ENCODE peak calls at places on chromosome 2, in eight cellular contexts. One of them, this sample, is unnamed.

GRCh38 chr2:104658149-104658839 is 195.6 kb upstream of the POU3F3 start:
- DNase-seq in activated CD8-positive, alpha-beta T cell treated with anti-CD3 and anti-CD28 coated beads for 36 hours: peak
- DNase-seq in endodermal cell: peak
- DNase-seq in astrocyte of the cerebellum: no peak
- DNase-seq in lung: no peak
- DNase-seq in neural progenitor cell: peak
- DNase-seq in hepatocyte: peak
- DNase-seq in pancreas: peak
- DNase-seq in this sample: peak

GRCh38 chr2:163527381-163527780 is 208.4 kb downstream of the FIGN start:
- DNase-seq in hepatocyte: no peak
- DNase-seq in activated CD8-positive, alpha-beta T cell treated with anti-CD3 and anti-CD28 coated beads for 36 hours: no peak
- DNase-seq in endodermal cell: no peak
- DNase-seq in astrocyte of the cerebellum: no peak
- DNase-seq in pancreas: no peak
- DNase-seq in lung: no peak
- DNase-seq in neural progenitor cell: no peak
- DNase-seq in this sample: no peak

GRCh38 chr2:39568561-39569006 is 97.1 kb upstream of the TMEM178A start:
- DNase-seq in activated CD8-positive, alpha-beta T cell treated with anti-CD3 and anti-CD28 coated beads for 36 hours: no peak
- DNase-seq in hepatocyte: peak
- DNase-seq in neural progenitor cell: no peak
- DNase-seq in endodermal cell: no peak
- DNase-seq in astrocyte of the cerebellum: peak
- DNase-seq in lung: no peak
- DNase-seq in pancreas: no peak
- DNase-seq in this sample: no peak

GRCh38 chr2:109676346-109676897 is 62.3 kb downstream of the SOWAHC start:
- DNase-seq in pancreas: no peak
- DNase-seq in lung: no peak
- DNase-seq in activated CD8-positive, alpha-beta T cell treated with anti-CD3 and anti-CD28 coated beads for 36 hours: no peak
- DNase-seq in endodermal cell: no peak
- DNase-seq in hepatocyte: no peak
- DNase-seq in astrocyte of the cerebellum: no peak
- DNase-seq in neural progenitor cell: no peak
- DNase-seq in this sample: no peak

GRCh38 chr2:102206666-102207341 is 20.0 kb downstream of the IL1RL2 start:
- DNase-seq in activated CD8-positive, alpha-beta T cell treated with anti-CD3 and anti-CD28 coated beads for 36 hours: no peak
- DNase-seq in lung: no peak
- DNase-seq in neural progenitor cell: no peak
- DNase-seq in astrocyte of the cerebellum: no peak
- DNase-seq in hepatocyte: no peak
- DNase-seq in endodermal cell: peak
- DNase-seq in pancreas: peak
- DNase-seq in this sample: no peak

GRCh38 chr2:232611061-232611460 is 22.3 kb upstream of the EFHD1 start:
- DNase-seq in pancreas: no peak
- DNase-seq in neural progenitor cell: no peak
- DNase-seq in lung: no peak
- DNase-seq in endodermal cell: no peak
- DNase-seq in activated CD8-positive, alpha-beta T cell treated with anti-CD3 and anti-CD28 coated beads for 36 hours: no peak
- DNase-seq in astrocyte of the cerebellum: no peak
- DNase-seq in hepatocyte: no peak
- DNase-seq in this sample: no peak

GRCh38 chr2:111219285-111219684 is 98.6 kb downstream of the BCL2L11 start:
- DNase-seq in pancreas: no peak
- DNase-seq in lung: peak
- DNase-seq in activated CD8-positive, alpha-beta T cell treated with anti-CD3 and anti-CD28 coated beads for 36 hours: no peak
- DNase-seq in astrocyte of the cerebellum: no peak
- DNase-seq in endodermal cell: peak
- DNase-seq in hepatocyte: no peak
- DNase-seq in neural progenitor cell: peak
- DNase-seq in this sample: no peak

GRCh38 chr2:197515277-197515797 is 529 bp upstream of the MOB4 start:
- DNase-seq in hepatocyte: peak
- DNase-seq in lung: no peak
- DNase-seq in neural progenitor cell: no peak
- DNase-seq in endodermal cell: no peak
- DNase-seq in activated CD8-positive, alpha-beta T cell treated with anti-CD3 and anti-CD28 coated beads for 36 hours: no peak
- DNase-seq in astrocyte of the cerebellum: no peak
- DNase-seq in pancreas: no peak
- DNase-seq in this sample: no peak

GRCh38 chr2:167406558-167406957 is 518.3 kb downstream of the XIRP2 start:
- DNase-seq in neural progenitor cell: peak
- DNase-seq in endodermal cell: peak
- DNase-seq in hepatocyte: no peak
- DNase-seq in lung: no peak
- DNase-seq in astrocyte of the cerebellum: peak
- DNase-seq in activated CD8-positive, alpha-beta T cell treated with anti-CD3 and anti-CD28 coated beads for 36 hours: no peak
- DNase-seq in pancreas: no peak
- DNase-seq in this sample: no peak

GRCh38 chr2:167415068-167415467 is 526.8 kb downstream of the XIRP2 start:
- DNase-seq in neural progenitor cell: no peak
- DNase-seq in pancreas: no peak
- DNase-seq in astrocyte of the cerebellum: no peak
- DNase-seq in endodermal cell: no peak
- DNase-seq in hepatocyte: no peak
- DNase-seq in lung: no peak
- DNase-seq in activated CD8-positive, alpha-beta T cell treated with anti-CD3 and anti-CD28 coated beads for 36 hours: no peak
- DNase-seq in this sample: no peak

DNA sequence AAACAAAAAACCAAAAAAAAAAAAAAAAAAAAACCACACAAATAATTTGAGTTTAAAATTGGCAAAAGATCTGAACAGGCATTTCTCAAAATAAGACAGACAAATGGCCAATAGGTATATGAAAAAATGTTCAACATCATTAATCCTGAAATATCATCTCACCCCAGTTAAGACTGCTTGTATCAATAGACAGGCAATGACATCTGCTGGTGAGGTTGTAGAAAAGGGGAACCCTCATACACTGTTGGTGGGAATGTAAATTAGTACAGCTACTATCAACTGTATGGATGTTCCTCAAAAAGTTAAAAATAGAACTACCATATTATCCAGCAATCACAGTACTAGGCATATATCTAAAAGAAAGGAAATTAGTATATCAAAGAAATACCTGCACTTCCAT is 523.1 kb downstream of the XIRP2 start:
- DNase-seq in hepatocyte: no peak
- DNase-seq in astrocyte of the cerebellum: no peak
- DNase-seq in neural progenitor cell: no peak
- DNase-seq in activated CD8-positive, alpha-beta T cell treated with anti-CD3 and anti-CD28 coated beads for 36 hours: no peak
- DNase-seq in lung: no peak
- DNase-seq in endodermal cell: no peak
- DNase-seq in pancreas: no peak
- DNase-seq in this sample: no peak
- TF ChIP-seq CTCF in hepatocyte: no peak
- TF ChIP-seq CTCF in astrocyte of the cerebellum: no peak
- TF ChIP-seq CTCF in neural progenitor cell: no peak
- TF ChIP-seq CTCF in activated CD8-positive, alpha-beta T cell treated with anti-CD3 and anti-CD28 coated beads for 36 hours: no peak
- TF ChIP-seq CTCF in lung: no peak
- TF ChIP-seq CTCF in endodermal cell: no peak
- TF ChIP-seq CTCF in pancreas: no peak
- TF ChIP-seq CTCF in this sample: no peak

GRCh38 chr2:73739101-73739500 is 2.0 kb upstream of the TPRKB start:
- DNase-seq in neural progenitor cell: no peak
- DNase-seq in endodermal cell: no peak
- DNase-seq in activated CD8-positive, alpha-beta T cell treated with anti-CD3 and anti-CD28 coated beads for 36 hours: no peak
- DNase-seq in lung: no peak
- DNase-seq in pancreas: no peak
- DNase-seq in hepatocyte: no peak
- DNase-seq in astrocyte of the cerebellum: no peak
- DNase-seq in this sample: no peak

GRCh38 chr2:73740767-73741166 is 3.6 kb upstream of the TPRKB start:
- DNase-seq in hepatocyte: no peak
- DNase-seq in astrocyte of the cerebellum: no peak
- DNase-seq in endodermal cell: no peak
- DNase-seq in neural progenitor cell: no peak
- DNase-seq in lung: no peak
- DNase-seq in activated CD8-positive, alpha-beta T cell treated with anti-CD3 and anti-CD28 coated beads for 36 hours: no peak
- DNase-seq in pancreas: no peak
- DNase-seq in this sample: no peak

GRCh38 chr2:73736378-73736777 is 767 bp downstream of the TPRKB start:
- DNase-seq in astrocyte of the cerebellum: no peak
- DNase-seq in neural progenitor cell: no peak
- DNase-seq in lung: no peak
- DNase-seq in endodermal cell: no peak
- DNase-seq in activated CD8-positive, alpha-beta T cell treated with anti-CD3 and anti-CD28 coated beads for 36 hours: no peak
- DNase-seq in pancreas: no peak
- DNase-seq in hepatocyte: no peak
- DNase-seq in this sample: no peak

DNA sequence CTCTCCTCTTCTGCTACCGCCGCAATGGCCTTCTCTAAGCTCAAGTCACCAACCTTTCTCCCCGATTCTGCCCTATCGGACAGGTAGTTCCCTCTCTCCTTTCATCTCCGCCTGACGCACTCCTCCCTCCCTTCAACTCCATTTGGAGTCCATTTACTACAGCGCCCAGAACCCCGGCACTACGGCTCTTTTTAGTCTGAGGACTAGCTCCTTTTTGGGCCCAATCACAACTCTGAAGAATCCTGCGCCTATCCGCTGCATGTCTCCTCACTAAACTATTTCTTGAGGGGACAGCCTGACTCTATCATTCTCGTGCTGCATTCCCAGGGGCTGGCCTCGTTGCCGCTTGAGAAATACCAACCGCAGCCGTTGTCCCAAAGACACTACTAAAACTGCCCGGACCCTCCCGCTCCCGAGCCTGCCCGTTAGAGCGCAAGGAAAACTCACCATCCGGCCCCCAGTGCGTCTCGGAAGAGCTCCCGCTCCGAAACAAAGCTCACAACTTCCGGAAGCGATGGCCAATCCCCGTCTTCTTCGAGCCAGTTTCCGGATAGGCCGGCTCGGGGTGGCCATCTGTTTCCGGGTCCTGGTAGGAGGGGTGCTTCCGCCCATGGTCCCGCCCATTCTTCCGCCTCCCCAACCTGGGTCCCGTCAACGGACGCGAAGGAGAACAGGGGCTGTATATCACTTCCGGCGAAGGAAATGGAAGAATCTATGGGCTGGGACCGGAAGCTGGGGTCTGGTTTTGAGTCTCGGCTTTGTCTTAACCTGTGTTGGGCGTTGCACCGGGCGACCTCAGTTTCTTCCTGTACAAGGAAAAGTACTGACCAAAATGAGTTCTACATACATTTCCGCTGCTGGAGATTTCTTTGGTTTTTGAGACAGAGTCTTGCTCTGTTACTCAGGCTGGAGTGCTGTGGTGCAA is at the start of gene TPRKB:
- DNase-seq in endodermal cell: peak
- DNase-seq in astrocyte of the cerebellum: peak
- DNase-seq in hepatocyte: peak
- DNase-seq in lung: peak
- DNase-seq in activated CD8-positive, alpha-beta T cell treated with anti-CD3 and anti-CD28 coated beads for 36 hours: peak
- DNase-seq in neural progenitor cell: peak
- DNase-seq in pancreas: peak
- DNase-seq in this sample: peak
- TF ChIP-seq CTCF in endodermal cell: no peak
- TF ChIP-seq CTCF in astrocyte of the cerebellum: no peak
- TF ChIP-seq CTCF in hepatocyte: no peak
- TF ChIP-seq CTCF in lung: no peak
- TF ChIP-seq CTCF in activated CD8-positive, alpha-beta T cell treated with anti-CD3 and anti-CD28 coated beads for 36 hours: no peak
- TF ChIP-seq CTCF in neural progenitor cell: no peak
- TF ChIP-seq CTCF in pancreas: no peak
- TF ChIP-seq CTCF in this sample: no peak

DNA sequence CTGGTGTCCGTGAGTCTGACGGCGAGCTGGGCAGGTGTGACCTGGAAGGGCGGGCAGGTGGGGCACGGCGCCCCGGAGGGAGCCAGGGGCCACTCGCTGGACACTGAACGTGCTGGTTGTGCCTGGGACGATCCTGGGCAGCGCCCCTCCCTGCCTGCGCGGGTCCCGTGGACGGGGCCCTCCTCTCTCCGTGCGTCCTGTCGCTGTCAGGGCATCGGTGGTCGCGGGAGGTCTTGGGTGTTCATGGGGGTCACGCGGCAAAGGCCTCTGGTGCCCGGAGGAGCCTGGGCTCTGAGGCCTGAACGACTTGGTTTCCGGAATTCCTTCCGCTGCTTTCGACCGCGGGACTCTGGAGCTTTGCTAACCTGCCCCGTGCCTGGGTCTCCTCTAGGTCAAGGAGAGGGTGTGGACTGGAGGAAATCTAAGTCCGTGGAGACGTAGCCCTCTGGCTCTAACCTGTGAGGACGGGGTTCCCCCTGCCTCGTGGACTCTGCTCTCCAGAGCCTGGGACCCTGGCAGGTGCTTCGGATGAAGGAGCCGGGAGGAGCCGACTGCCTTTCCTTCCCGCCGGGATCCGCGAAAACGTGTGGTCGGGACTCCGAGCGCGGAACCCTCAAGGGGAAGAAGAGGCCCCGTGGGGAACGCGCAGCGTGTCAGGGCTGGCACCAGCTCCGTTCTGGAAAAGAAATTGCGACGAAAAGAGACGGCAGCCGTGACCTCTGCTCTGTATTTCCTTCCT is 14.7 kb downstream of the SOX11 start:
- DNase-seq in endodermal cell: no peak
- DNase-seq in astrocyte of the cerebellum: no peak
- DNase-seq in pancreas: no peak
- DNase-seq in neural progenitor cell: no peak
- DNase-seq in hepatocyte: no peak
- DNase-seq in lung: no peak
- DNase-seq in activated CD8-positive, alpha-beta T cell treated with anti-CD3 and anti-CD28 coated beads for 36 hours: no peak
- DNase-seq in this sample: no peak
- TF ChIP-seq CTCF in endodermal cell: no peak
- TF ChIP-seq CTCF in astrocyte of the cerebellum: no peak
- TF ChIP-seq CTCF in pancreas: no peak
- TF ChIP-seq CTCF in neural progenitor cell: no peak
- TF ChIP-seq CTCF in hepatocyte: no peak
- TF ChIP-seq CTCF in lung: no peak
- TF ChIP-seq CTCF in activated CD8-positive, alpha-beta T cell treated with anti-CD3 and anti-CD28 coated beads for 36 hours: no peak
- TF ChIP-seq CTCF in this sample: no peak

GRCh38 chr2:218954541-218955300 is 4.7 kb upstream of the CDK5R2 start:
- DNase-seq in lung: no peak
- DNase-seq in activated CD8-positive, alpha-beta T cell treated with anti-CD3 and anti-CD28 coated beads for 36 hours: no peak
- DNase-seq in pancreas: no peak
- DNase-seq in hepatocyte: no peak
- DNase-seq in neural progenitor cell: no peak
- DNase-seq in astrocyte of the cerebellum: no peak
- DNase-seq in endodermal cell: no peak
- DNase-seq in this sample: no peak

GRCh38 chr2:218952160-218952559 is 7.3 kb upstream of the CDK5R2 start:
- DNase-seq in neural progenitor cell: no peak
- DNase-seq in hepatocyte: no peak
- DNase-seq in astrocyte of the cerebellum: no peak
- DNase-seq in activated CD8-positive, alpha-beta T cell treated with anti-CD3 and anti-CD28 coated beads for 36 hours: no peak
- DNase-seq in endodermal cell: no peak
- DNase-seq in pancreas: no peak
- DNase-seq in lung: no peak
- DNase-seq in this sample: no peak

GRCh38 chr2:218956039-218956438 is 3.4 kb upstream of the CDK5R2 start:
- DNase-seq in hepatocyte: no peak
- DNase-seq in endodermal cell: no peak
- DNase-seq in lung: no peak
- DNase-seq in neural progenitor cell: no peak
- DNase-seq in pancreas: no peak
- DNase-seq in activated CD8-positive, alpha-beta T cell treated with anti-CD3 and anti-CD28 coated beads for 36 hours: no peak
- DNase-seq in astrocyte of the cerebellum: no peak
- DNase-seq in this sample: no peak

GRCh38 chr2:218957685-218958084 is 1.8 kb upstream of the CDK5R2 start:
- DNase-seq in lung: no peak
- DNase-seq in pancreas: no peak
- DNase-seq in activated CD8-positive, alpha-beta T cell treated with anti-CD3 and anti-CD28 coated beads for 36 hours: no peak
- DNase-seq in hepatocyte: no peak
- DNase-seq in endodermal cell: no peak
- DNase-seq in neural progenitor cell: no peak
- DNase-seq in astrocyte of the cerebellum: no peak
- DNase-seq in this sample: no peak

DNA sequence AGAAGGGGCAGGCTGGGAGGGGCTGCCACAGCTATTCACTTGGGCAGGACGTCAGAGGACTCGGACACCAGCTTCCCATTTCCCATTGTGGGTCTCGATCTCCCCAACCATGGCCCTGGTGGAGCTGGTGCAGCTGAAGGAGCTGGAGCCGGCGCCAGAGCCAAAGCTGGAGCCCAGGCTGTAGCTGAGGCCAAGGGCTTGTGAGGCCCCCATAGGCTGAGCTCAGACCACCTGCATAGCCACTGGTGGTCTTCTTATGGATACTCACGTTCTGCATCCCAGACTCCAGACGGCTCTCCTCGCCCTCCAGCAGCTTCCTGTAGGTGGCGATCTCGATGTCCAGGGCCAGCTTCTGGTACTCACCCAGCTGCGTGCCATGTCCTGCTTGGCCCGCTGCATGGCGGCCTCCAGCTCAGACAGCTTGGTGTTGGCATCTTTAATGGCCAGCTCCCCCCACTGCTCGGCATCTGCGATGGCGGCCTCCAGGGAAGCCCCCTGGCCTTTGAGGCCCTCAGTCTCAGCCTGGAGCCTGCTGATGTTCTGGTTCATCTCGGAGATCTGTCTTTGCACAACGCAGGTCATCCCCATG is 6.0 kb upstream of the CDK5R2 start:
- DNase-seq in astrocyte of the cerebellum: no peak
- DNase-seq in neural progenitor cell: peak
- DNase-seq in lung: no peak
- DNase-seq in endodermal cell: peak
- DNase-seq in hepatocyte: no peak
- DNase-seq in pancreas: no peak
- DNase-seq in activated CD8-positive, alpha-beta T cell treated with anti-CD3 and anti-CD28 coated beads for 36 hours: no peak
- DNase-seq in this sample: no peak
- TF ChIP-seq CTCF in astrocyte of the cerebellum: no peak
- TF ChIP-seq CTCF in neural progenitor cell: peak
- TF ChIP-seq CTCF in lung: no peak
- TF ChIP-seq CTCF in endodermal cell: peak
- TF ChIP-seq CTCF in hepatocyte: no peak
- TF ChIP-seq CTCF in pancreas: no peak
- TF ChIP-seq CTCF in activated CD8-positive, alpha-beta T cell treated with anti-CD3 and anti-CD28 coated beads for 36 hours: no peak
- TF ChIP-seq CTCF in this sample: no peak

This sample was measured in endothelial cell.